ENCODE peak calls at places on chromosomes 7 and 10, in nine cellular contexts. D is kidney tubule cell; O is stimulated activated CD8-positive, alpha-beta memory T cell treated with anti-CD3 and anti-CD28 coated beads, Interleukin-12 subunit alpha, Interleukin-12 subunit beta, amount 100 ng/mL, for 4 hours; V is NCI-H1694; E is DND-41; S is HT-29; I is left ventricle myocardium inferior; U is T follicular helper cell; R is activated naive CD4-positive, alpha-beta T cell. W is an unnamed sample.

GRCh38 chr10:78960316-78960800 is 108.4 kb upstream of the ZMIZ1 start:
- DNase-seq in O (no peak), V (no peak), U (no peak), S (no peak), D (peak), I (peak), R (no peak), E (no peak), W (no peak)

GRCh38 chr7:1530946-1531262 is 402 bp downstream of the MAFK start:
- DNase-seq in V (no peak), E (no peak), I (no peak), S (no peak), R (no peak), U (peak), O (peak), D (no peak), W (no peak)

GRCh38 chr7:88111136-88111748 is 108.6 kb downstream of the SRI start:
- DNase-seq in D (peak), E (no peak), V (peak), U (no peak), R (no peak), I (no peak), S (peak), O (no peak), W (no peak)

GRCh38 chr7:159144756-159145543 is at the start of gene VIPR2:
- DNase-seq in V (no peak), I (peak), R (no peak), S (no peak), O (peak), D (no peak), U (no peak), E (peak), W (no peak)

GRCh38 chr10:25036381-25036780 is 20.0 kb downstream of the THNSL1 start:
- DNase-seq in R (no peak), V (no peak), U (no peak), E (no peak), I (no peak), O (no peak), D (no peak), S (no peak), W (no peak)

GRCh38 chr7:125136755-125137547 is 207.3 kb upstream of the POT1 start:
- DNase-seq in O (no peak), R (no peak), E (no peak), I (no peak), S (no peak), D (peak), U (no peak), V (no peak), W (no peak)

GRCh38 chr10:86798636-86799035 is 42.2 kb downstream of the BMPR1A start:
- DNase-seq in I (no peak), D (no peak), S (no peak), U (no peak), R (no peak), V (no peak), E (no peak), O (no peak), W (no peak)

GRCh38 chr7:5484921-5485320 is 61.3 kb upstream of the TNRC18 start:
- DNase-seq in I (no peak), E (peak), V (no peak), U (no peak), O (no peak), R (no peak), S (no peak), D (no peak), W (no peak)

GRCh38 chr10:72557362-72557761 is 68.5 kb downstream of the MICU1 start:
- DNase-seq in D (peak), S (no peak), O (no peak), U (no peak), I (no peak), V (no peak), R (no peak), E (no peak), W (no peak)

GRCh38 chr10:26790596-26790995 is 70.2 kb downstream of the ABI1 start:
- DNase-seq in E (no peak), D (peak), R (no peak), I (no peak), O (no peak), U (no peak), V (no peak), S (no peak), W (no peak)

GRCh38 chr7:130673066-130673465 is 4.5 kb upstream of the COPG2 start:
- DNase-seq in O (no peak), I (no peak), U (no peak), V (no peak), D (peak), S (no peak), E (no peak), R (no peak), W (no peak)

GRCh38 chr7:137546671-137547070 is 203.1 kb upstream of the PTN start:
- DNase-seq in E (no peak), U (no peak), S (no peak), V (no peak), I (no peak), R (no peak), O (no peak), D (no peak), W (no peak)

GRCh38 chr10:47317251-47317650 is 5.0 kb upstream of the GDF2 start:
- DNase-seq in V (no peak), O (no peak), S (no peak), R (no peak), I (no peak), D (no peak), E (no peak), U (no peak), W (no peak)

GRCh38 chr7:80428161-80429054 is 83.5 kb downstream of the GNAT3 start:
- DNase-seq in O (no peak), U (no peak), D (peak), R (no peak), E (no peak), S (peak), V (peak), I (no peak), W (no peak)

GRCh38 chr10:15262036-15262713 is 93.7 kb upstream of the NMT2 start:
- DNase-seq in O (no peak), R (no peak), U (no peak), E (no peak), D (peak), I (no peak), S (peak), V (no peak), W (no peak)

GRCh38 chr10:17226891-17227303 is 1.1 kb upstream of the VIM start:
- DNase-seq in V (no peak), R (no peak), E (no peak), U (no peak), D (no peak), S (no peak), I (no peak), O (no peak), W (no peak)

GRCh38 chr10:120841522-120842189 is 9.5 kb upstream of the WDR11 start:
- DNase-seq in E (no peak), O (no peak), U (no peak), R (no peak), V (no peak), S (peak), D (peak), I (no peak), W (no peak)

GRCh38 chr10:58622286-58622685 is 109.6 kb downstream of the BICC1 start:
- DNase-seq in U (no peak), E (no peak), I (no peak), R (no peak), S (no peak), O (no peak), V (no peak), D (no peak), W (no peak)

GRCh38 chr7:44379366-44380178 is 54.2 kb upstream of the CAMK2B start:
- DNase-seq in D (peak), U (no peak), R (no peak), O (no peak), S (no peak), E (no peak), V (no peak), I (no peak), W (no peak)

GRCh38 chr7:98398567-98399372 is 2.1 kb downstream of the BAIAP2L1 start:
- DNase-seq in S (peak), E (no peak), U (no peak), I (no peak), R (no peak), V (no peak), O (no peak), D (peak), W (no peak)

GRCh38 chr7:44709011-44709915 is 39.4 kb upstream of the ZMIZ2 start:
- DNase-seq in D (no peak), V (no peak), I (no peak), E (no peak), S (no peak), O (no peak), R (no peak), U (no peak), W (no peak)

GRCh38 chr10:102509387-102509786 is 5.6 kb downstream of the SUFU start:
- DNase-seq in D (peak), I (no peak), E (no peak), O (no peak), S (no peak), V (no peak), R (no peak), U (no peak), W (no peak)

GRCh38 chr10:67976292-67977245 is 92.1 kb downstream of the SIRT1 start:
- DNase-seq in D (no peak), E (no peak), S (no peak), O (no peak), U (no peak), I (peak), V (no peak), R (no peak), W (no peak)

GRCh38 chr7:50656141-50656895 is 91.1 kb upstream of the DDC start:
- DNase-seq in S (no peak), D (no peak), I (no peak), U (no peak), R (no peak), O (no peak), E (no peak), V (no peak), W (no peak)

GRCh38 chr10:75972494-75973276 is 541.3 kb downstream of the LRMDA start:
- DNase-seq in E (peak), R (no peak), I (no peak), D (no peak), V (peak), S (no peak), U (no peak), O (no peak), W (no peak)

GRCh38 chr7:52017802-52018679 is 701.4 kb upstream of the COBL start:
- DNase-seq in S (peak), V (no peak), R (no peak), E (peak), U (no peak), I (no peak), O (no peak), D (peak), W (peak)

GRCh38 chr7:148304456-148304855 is 286.1 kb upstream of the C7orf33 start:
- DNase-seq in E (no peak), S (no peak), D (no peak), O (no peak), R (no peak), U (no peak), V (no peak), I (no peak), W (no peak)

GRCh38 chr7:83305027-83305426 is 142.3 kb upstream of the PCLO start:
- DNase-seq in O (no peak), U (no peak), D (no peak), I (no peak), V (no peak), R (no peak), S (no peak), E (no peak), W (no peak)

GRCh38 chr10:126315471-126316177 is 72.7 kb downstream of the ADAM12 start:
- DNase-seq in E (no peak), I (no peak), S (no peak), D (no peak), R (no peak), V (no peak), U (no peak), O (no peak), W (no peak)

GRCh38 chr7:97117372-97118188 is at the start of gene SDHAF3:
- DNase-seq in S (peak), U (peak), V (peak), O (peak), R (peak), D (peak), E (peak), I (peak), W (peak)

GRCh38 chr10:110533149-110533548 is 34.3 kb upstream of the SMC3 start:
- DNase-seq in D (no peak), I (no peak), S (no peak), R (no peak), O (no peak), U (no peak), V (no peak), E (no peak), W (no peak)

GRCh38 chr7:936131-937054 is 18.1 kb downstream of the ADAP1 start:
- DNase-seq in V (no peak), U (no peak), O (no peak), S (no peak), R (no peak), E (peak), D (peak), I (no peak), W (no peak)

GRCh38 chr10:110893559-110894179 is 21.9 kb downstream of the PDCD4 start:
- DNase-seq in R (no peak), O (no peak), D (peak), U (no peak), V (peak), S (peak), E (no peak), I (no peak), W (peak)